ENCODE peak calls at places on chromosomes 6 and 20, in seven cellular contexts. U is SJCRH30, V is substantia nigra, Z is SJSA1, D is brain microvascular endothelial cell, T is endothelial cell of umbilical vein, Y is lung. M is an unnamed sample.

GRCh38 chr20:10696650-10697049 is 22.9 kb upstream of the JAG1 start:
- DNase-seq in Z (no peak), U (peak), D (no peak), T (no peak), Y (no peak), V (no peak), M (peak)

GRCh38 chr20:675453-676314 is at the start of gene SCRT2:
- DNase-seq in D (peak), V (peak), Z (peak), Y (peak), U (no peak), T (peak), M (peak)

GRCh38 chr20:61307686-61308085 is 55.6 kb downstream of the CDH4 start:
- DNase-seq in D (no peak), Z (no peak), U (no peak), Y (no peak), V (no peak), T (no peak), M (no peak)

GRCh38 chr6:85747093-85747492 is 104.4 kb upstream of the SYNCRIP start:
- DNase-seq in V (no peak), U (no peak), Y (no peak), Z (no peak), T (no peak), D (no peak), M (no peak)

GRCh38 chr6:144158133-144158532 is 7.8 kb downstream of the STX11 start:
- DNase-seq in Z (peak), U (peak), V (no peak), D (peak), T (peak), Y (peak), M (no peak)

GRCh38 chr6:139762587-139763031 is 388.2 kb upstream of the CITED2 start:
- DNase-seq in Y (no peak), V (no peak), T (no peak), D (no peak), Z (no peak), U (no peak), M (no peak)

GRCh38 chr6:42714098-42714761 is 8.2 kb downstream of the PRPH2 start:
- DNase-seq in D (peak), Y (no peak), T (peak), Z (peak), V (no peak), U (no peak), M (no peak)

GRCh38 chr6:151196571-151196970 is 43.2 kb upstream of the AKAP12 start:
- DNase-seq in V (no peak), T (no peak), D (no peak), Y (peak), Z (no peak), U (no peak), M (no peak)

GRCh38 chr20:17227199-17227535 is 327 bp downstream of the PCSK2 start:
- DNase-seq in Z (no peak), D (no peak), Y (no peak), V (no peak), U (no peak), T (no peak), M (no peak)

GRCh38 chr6:170164271-170164900 is 126.5 kb downstream of the DLL1 start:
- DNase-seq in T (no peak), Y (no peak), V (no peak), Z (no peak), D (no peak), U (no peak), M (no peak)

GRCh38 chr6:6008648-6009421 is 2.1 kb upstream of the NRN1 start:
- DNase-seq in V (no peak), U (peak), Y (peak), D (peak), Z (peak), T (peak), M (peak)

GRCh38 chr6:141463237-141463977 is 669.3 kb upstream of the GJE1 start:
- DNase-seq in U (no peak), V (no peak), D (peak), T (no peak), Y (no peak), Z (peak), M (no peak)

GRCh38 chr20:34553366-34553867 is 5.1 kb upstream of the MAP1LC3A start:
- DNase-seq in Z (no peak), U (no peak), T (no peak), Y (no peak), D (no peak), V (no peak), M (no peak)

GRCh38 chr20:58988565-58988882 is 7.5 kb downstream of the NELFCD start:
- DNase-seq in Z (no peak), U (no peak), T (no peak), Y (no peak), D (no peak), V (no peak), M (no peak)

GRCh38 chr6:82251942-82252341 is 4.4 kb upstream of the IBTK start:
- DNase-seq in D (peak), U (no peak), V (no peak), T (peak), Z (peak), Y (no peak), M (no peak)

GRCh38 chr6:106315765-106316375 is 9.7 kb downstream of the ATG5 start:
- DNase-seq in U (peak), Y (no peak), Z (no peak), T (peak), D (peak), V (no peak), M (no peak)

GRCh38 chr20:1427457-1428054 is 34.7 kb upstream of the FKBP1A start:
- DNase-seq in D (no peak), T (peak), Z (no peak), Y (no peak), U (peak), V (no peak), M (no peak)

GRCh38 chr6:142409794-142410193 is 108.0 kb downstream of the ADGRG6 start:
- DNase-seq in Y (no peak), Z (no peak), D (no peak), U (no peak), V (no peak), T (peak), M (no peak)

GRCh38 chr6:85482206-85483040 is 32.5 kb downstream of the NT5E start:
- DNase-seq in D (no peak), T (no peak), U (no peak), Y (no peak), Z (no peak), V (no peak), M (no peak)

GRCh38 chr6:167794386-167795157 is 32.1 kb upstream of the AFDN start:
- DNase-seq in Y (peak), V (no peak), T (no peak), D (no peak), Z (no peak), U (no peak), M (no peak)

GRCh38 chr20:16241911-16242310 is 331.3 kb downstream of the KIF16B start:
- DNase-seq in V (no peak), D (peak), T (no peak), U (no peak), Z (no peak), Y (no peak), M (peak)

GRCh38 chr20:15902493-15902892 is 670.8 kb downstream of the KIF16B start:
- DNase-seq in Z (no peak), V (no peak), D (peak), U (peak), T (peak), Y (no peak), M (peak)

GRCh38 chr6:170174124-170174770 is 116.6 kb downstream of the DLL1 start:
- DNase-seq in Z (no peak), U (no peak), T (no peak), V (peak), Y (no peak), D (no peak), M (no peak)

GRCh38 chr6:63100066-63100465 is 111.2 kb upstream of the FKBP1C start:
- DNase-seq in T (no peak), V (no peak), U (no peak), D (no peak), Z (no peak), Y (no peak), M (no peak)

GRCh38 chr20:51400051-51400926 is 142.2 kb downstream of the NFATC2 start:
- DNase-seq in V (no peak), D (no peak), Z (no peak), U (no peak), T (no peak), Y (no peak), M (no peak)

GRCh38 chr20:48298851-48299484 is 513.7 kb upstream of the SULF2 start:
- DNase-seq in Z (peak), D (peak), T (peak), V (no peak), U (peak), Y (no peak), M (no peak)

GRCh38 chr6:36715469-36715868 is 17.8 kb downstream of the RAB44 start:
- DNase-seq in Y (no peak), U (no peak), Z (no peak), V (no peak), D (no peak), T (no peak), M (no peak)

GRCh38 chr20:9506337-9506821 is 8.0 kb upstream of the LAMP5 start:
- DNase-seq in Z (no peak), D (no peak), U (no peak), T (no peak), V (no peak), Y (no peak), M (no peak)

GRCh38 chr6:34795836-34796425 is 4.0 kb downstream of the BLTP3A start:
- DNase-seq in Y (no peak), U (no peak), T (peak), V (no peak), D (peak), Z (peak), M (no peak)

GRCh38 chr6:20837189-20837588 is 302.9 kb downstream of the CDKAL1 start:
- DNase-seq in U (no peak), T (no peak), D (no peak), Y (no peak), Z (no peak), V (no peak), M (no peak)

GRCh38 chr6:64259372-64259771 is 623.8 kb downstream of the PHF3 start:
- DNase-seq in V (no peak), U (no peak), T (no peak), Y (no peak), Z (no peak), D (no peak), M (no peak)

GRCh38 chr6:35473075-35473848 is 5.1 kb downstream of the RPL10A start:
- DNase-seq in D (no peak), T (no peak), V (no peak), Z (no peak), Y (no peak), U (no peak), M (peak)

GRCh38 chr6:144115219-144115618 is 19.8 kb upstream of the SF3B5 start:
- DNase-seq in D (no peak), T (no peak), V (no peak), Y (no peak), Z (no peak), U (no peak), M (no peak)

GRCh38 chr6:27138837-27139752 is 108.4 kb upstream of the PRSS16 start:
- DNase-seq in T (peak), Z (no peak), U (no peak), Y (no peak), V (no peak), D (peak), M (no peak)

GRCh38 chr20:10758446-10758845 is 84.6 kb upstream of the JAG1 start:
- DNase-seq in Z (peak), T (peak), V (no peak), Y (no peak), D (no peak), U (no peak), M (no peak)

GRCh38 chr20:9919271-9920014 is 80.6 kb upstream of the PAK5 start:
- DNase-seq in T (no peak), Y (no peak), U (no peak), D (no peak), Z (no peak), V (no peak), M (no peak)

GRCh38 chr6:21914121-21914973 is 320.8 kb downstream of the SOX4 start:
- DNase-seq in U (peak), Y (peak), V (no peak), T (peak), Z (no peak), D (peak), M (no peak)

GRCh38 chr6:152651986-152652385 is 14.8 kb upstream of the SYNE1 start:
- DNase-seq in Y (no peak), D (no peak), Z (no peak), T (no peak), V (no peak), U (no peak), M (no peak)
- H3K27ac ChIP-seq in Y (no peak), D (no peak), Z (no peak), T (no peak), V (no peak), U (no peak), M (no peak)

GRCh38 chr6:25004357-25004756 is 68.6 kb upstream of the RIPOR2 start:
- DNase-seq in Y (peak), U (no peak), D (no peak), Z (no peak), V (no peak), T (no peak), M (no peak)

GRCh38 chr6:25007269-25007699 is 71.5 kb upstream of the RIPOR2 start:
- DNase-seq in Z (no peak), Y (no peak), D (no peak), U (no peak), T (no peak), V (no peak), M (no peak)

GRCh38 chr6:25006565-25007001 is 70.8 kb upstream of the RIPOR2 start:
- DNase-seq in U (no peak), T (peak), V (peak), Z (no peak), D (peak), Y (peak), M (no peak)

GRCh38 chr6:25005010-25005409 is 69.2 kb upstream of the RIPOR2 start:
- DNase-seq in U (no peak), V (no peak), T (no peak), Z (no peak), Y (peak), D (no peak), M (no peak)

DNA sequence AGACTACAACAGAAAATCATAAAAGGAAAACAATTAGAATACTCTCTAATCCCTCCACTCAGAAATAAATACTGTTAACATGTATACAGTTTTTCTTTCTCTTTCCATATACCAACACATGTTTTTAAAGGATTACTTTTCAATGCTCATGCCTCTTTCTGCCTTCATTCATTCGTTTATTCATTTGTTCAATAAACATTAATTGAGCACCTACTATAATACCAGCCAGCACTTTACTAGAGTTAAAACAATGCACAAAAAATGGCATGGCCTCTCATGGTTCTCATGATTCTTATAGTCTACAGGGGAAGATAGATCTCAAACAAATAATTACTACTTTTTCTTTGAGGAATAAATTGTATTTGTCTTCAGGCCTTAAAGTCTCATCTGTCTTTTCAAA is 70.3 kb upstream of the RIPOR2 start:
- DNase-seq in Y (no peak), D (no peak), V (no peak), Z (no peak), U (no peak), T (no peak), M (no peak)
- H3K27ac ChIP-seq in Y (peak), D (peak), V (peak), Z (no peak), U (no peak), T (no peak), M (no peak)

GRCh38 chr20:37282558-37282957 is 6.9 kb upstream of the MANBAL start:
- DNase-seq in Z (no peak), T (no peak), V (no peak), Y (no peak), U (no peak), D (peak), M (peak)
- H3K27ac ChIP-seq in Z (no peak), T (no peak), V (no peak), Y (no peak), U (no peak), D (no peak), M (no peak)

GRCh38 chr6:109452181-109452580 is 3.4 kb downstream of the MICAL1 start:
- DNase-seq in T (no peak), Y (no peak), Z (no peak), U (no peak), D (no peak), V (no peak), M (no peak)

GRCh38 chr6:109449789-109450673 is 5.5 kb downstream of the MICAL1 start:
- DNase-seq in U (no peak), T (no peak), V (no peak), Z (no peak), Y (peak), D (no peak), M (no peak)

GRCh38 chr6:109449064-109449788 is 6.3 kb downstream of the MICAL1 start:
- DNase-seq in T (no peak), Y (peak), U (no peak), Z (no peak), V (no peak), D (no peak), M (no peak)

GRCh38 chr6:109451376-109451775 is 4.2 kb downstream of the MICAL1 start:
- DNase-seq in T (no peak), Y (no peak), Z (no peak), U (no peak), V (no peak), D (no peak), M (no peak)

GRCh38 chr6:109450801-109451200 is 4.8 kb downstream of the MICAL1 start:
- DNase-seq in V (no peak), Y (no peak), Z (no peak), T (no peak), U (no peak), D (no peak), M (no peak)
- H3K27ac ChIP-seq in V (no peak), Y (no peak), Z (no peak), T (no peak), U (no peak), D (no peak), M (no peak)

M was measured in WERI-Rb-1.